ENCODE peak calls at places on chromosome 11, in seven cellular contexts. X is GM06990; Q is brain microvascular endothelial cell; C is right atrium auricular region; H is CD4-positive, alpha-beta T cell; B is neural crest cell; J is cardiac muscle cell. S is an unnamed sample.

GRCh38 chr11:61974766-61975631 is 7.6 kb upstream of the FTH1 start:
- DNase-seq in X (no peak), Q (no peak), C (no peak), H (no peak), B (no peak), J (no peak), S (no peak)

GRCh38 chr11:74676596-74676995 is 54.6 kb downstream of the CHRDL2 start:
- DNase-seq in X (no peak), Q (no peak), C (peak), H (no peak), B (no peak), J (no peak), S (peak)

GRCh38 chr11:106101797-106102196 is 24.3 kb downstream of the AASDHPPT start:
- DNase-seq in X (no peak), Q (peak), C (no peak), H (no peak), B (no peak), J (no peak), S (no peak)

GRCh38 chr11:44356351-44356750 is 46.4 kb upstream of the ALX4 start:
- DNase-seq in X (no peak), Q (no peak), C (no peak), H (no peak), B (no peak), J (no peak), S (no peak)

GRCh38 chr11:46240371-46240770 is 37.1 kb upstream of the CREB3L1 start:
- DNase-seq in X (no peak), Q (no peak), C (no peak), H (no peak), B (no peak), J (no peak), S (no peak)

GRCh38 chr11:2442554-2442953 is 1.8 kb downstream of the TRPM5 start:
- DNase-seq in X (no peak), Q (no peak), C (no peak), H (no peak), B (no peak), J (no peak), S (no peak)

GRCh38 chr11:62543680-62544444 is 2.7 kb downstream of the AHNAK start:
- DNase-seq in X (no peak), Q (no peak), C (no peak), H (no peak), B (no peak), J (no peak), S (no peak)

GRCh38 chr11:1341928-1342524 is 32.6 kb upstream of the TOLLIP start:
- DNase-seq in X (no peak), Q (peak), C (no peak), H (no peak), B (no peak), J (no peak), S (no peak)

GRCh38 chr11:44899959-44900358 is 50.7 kb downstream of the TP53I11 start:
- DNase-seq in X (peak), Q (peak), C (no peak), H (no peak), B (peak), J (peak), S (no peak)

GRCh38 chr11:15893080-15893492 is 463.3 kb downstream of the SOX6 start:
- DNase-seq in X (no peak), Q (peak), C (no peak), H (no peak), B (no peak), J (no peak), S (no peak)

GRCh38 chr11:115919341-115920086 is 415.3 kb upstream of the CADM1 start:
- DNase-seq in X (peak), Q (no peak), C (no peak), H (no peak), B (no peak), J (no peak), S (no peak)

GRCh38 chr11:118047749-118048148 is 29.1 kb upstream of the TMPRSS4 start:
- DNase-seq in X (no peak), Q (no peak), C (peak), H (no peak), B (no peak), J (no peak), S (no peak)

GRCh38 chr11:75431533-75432525 is 1.2 kb downstream of the KLHL35 start:
- DNase-seq in X (no peak), Q (no peak), C (no peak), H (no peak), B (no peak), J (no peak), S (no peak)

GRCh38 chr11:66112640-66113098 is 42.6 kb downstream of the PACS1 start:
- DNase-seq in X (no peak), Q (peak), C (peak), H (no peak), B (no peak), J (no peak), S (peak)

GRCh38 chr11:72808415-72808814 is 5.8 kb upstream of the ATG16L2 start:
- DNase-seq in X (no peak), Q (no peak), C (no peak), H (no peak), B (no peak), J (no peak), S (no peak)

GRCh38 chr11:15770798-15771414 is 585.4 kb downstream of the SOX6 start:
- DNase-seq in X (no peak), Q (peak), C (no peak), H (no peak), B (peak), J (peak), S (no peak)

GRCh38 chr11:10730151-10730550 is 20.9 kb upstream of the CTR9 start:
- DNase-seq in X (no peak), Q (no peak), C (no peak), H (no peak), B (no peak), J (no peak), S (no peak)

GRCh38 chr11:73716153-73717056 is 44.5 kb downstream of the RAB6A start:
- DNase-seq in X (no peak), Q (no peak), C (no peak), H (no peak), B (no peak), J (no peak), S (peak)

GRCh38 chr11:85772700-85773099 is 38.2 kb downstream of the SYTL2 start:
- DNase-seq in X (no peak), Q (no peak), C (no peak), H (no peak), B (no peak), J (peak), S (no peak)

GRCh38 chr11:12725047-12725862 is 51.0 kb downstream of the TEAD1 start:
- DNase-seq in X (no peak), Q (peak), C (no peak), H (no peak), B (no peak), J (no peak), S (no peak)

GRCh38 chr11:15905815-15906214 is 450.5 kb downstream of the SOX6 start:
- DNase-seq in X (no peak), Q (no peak), C (no peak), H (no peak), B (no peak), J (no peak), S (no peak)

GRCh38 chr11:70603064-70603755 is 204.9 kb downstream of the CTTN start:
- DNase-seq in X (no peak), Q (no peak), C (no peak), H (no peak), B (no peak), J (no peak), S (no peak)

GRCh38 chr11:70951139-70951804 is 301.1 kb downstream of the SHANK2 start:
- DNase-seq in X (no peak), Q (no peak), C (no peak), H (no peak), B (no peak), J (no peak), S (no peak)

GRCh38 chr11:18191376-18191775 is 18.7 kb downstream of the MRGPRX4 start:
- DNase-seq in X (no peak), Q (peak), C (no peak), H (no peak), B (no peak), J (no peak), S (no peak)

GRCh38 chr11:74257934-74258553 is 53.4 kb downstream of the P4HA3 start:
- DNase-seq in X (no peak), Q (peak), C (peak), H (no peak), B (no peak), J (peak), S (no peak)

GRCh38 chr11:112513936-112514716 is 253.5 kb upstream of the PLET1 start:
- DNase-seq in X (no peak), Q (no peak), C (no peak), H (no peak), B (peak), J (no peak), S (no peak)

GRCh38 chr11:116333193-116333592 is 439.6 kb downstream of the BUD13 start:
- DNase-seq in X (no peak), Q (no peak), C (peak), H (no peak), B (no peak), J (no peak), S (no peak)

GRCh38 chr11:65116370-65117205 is 913 bp downstream of the ZNHIT2 start:
- DNase-seq in X (peak), Q (no peak), C (no peak), H (peak), B (no peak), J (peak), S (no peak)

GRCh38 chr11:104624021-104624420 is 274.2 kb downstream of the CASP12 start:
- DNase-seq in X (no peak), Q (no peak), C (no peak), H (no peak), B (no peak), J (no peak), S (no peak)

GRCh38 chr11:117384045-117384444 is 56.4 kb downstream of the CEP164 start:
- DNase-seq in X (no peak), Q (peak), C (no peak), H (no peak), B (no peak), J (no peak), S (no peak)

GRCh38 chr11:110463153-110463552 is 33.4 kb downstream of the FDX1 start:
- DNase-seq in X (no peak), Q (peak), C (no peak), H (no peak), B (peak), J (peak), S (peak)

GRCh38 chr11:19644316-19644715 is 68.3 kb upstream of the NAV2 start:
- DNase-seq in X (no peak), Q (no peak), C (no peak), H (no peak), B (no peak), J (no peak), S (no peak)

DNA sequence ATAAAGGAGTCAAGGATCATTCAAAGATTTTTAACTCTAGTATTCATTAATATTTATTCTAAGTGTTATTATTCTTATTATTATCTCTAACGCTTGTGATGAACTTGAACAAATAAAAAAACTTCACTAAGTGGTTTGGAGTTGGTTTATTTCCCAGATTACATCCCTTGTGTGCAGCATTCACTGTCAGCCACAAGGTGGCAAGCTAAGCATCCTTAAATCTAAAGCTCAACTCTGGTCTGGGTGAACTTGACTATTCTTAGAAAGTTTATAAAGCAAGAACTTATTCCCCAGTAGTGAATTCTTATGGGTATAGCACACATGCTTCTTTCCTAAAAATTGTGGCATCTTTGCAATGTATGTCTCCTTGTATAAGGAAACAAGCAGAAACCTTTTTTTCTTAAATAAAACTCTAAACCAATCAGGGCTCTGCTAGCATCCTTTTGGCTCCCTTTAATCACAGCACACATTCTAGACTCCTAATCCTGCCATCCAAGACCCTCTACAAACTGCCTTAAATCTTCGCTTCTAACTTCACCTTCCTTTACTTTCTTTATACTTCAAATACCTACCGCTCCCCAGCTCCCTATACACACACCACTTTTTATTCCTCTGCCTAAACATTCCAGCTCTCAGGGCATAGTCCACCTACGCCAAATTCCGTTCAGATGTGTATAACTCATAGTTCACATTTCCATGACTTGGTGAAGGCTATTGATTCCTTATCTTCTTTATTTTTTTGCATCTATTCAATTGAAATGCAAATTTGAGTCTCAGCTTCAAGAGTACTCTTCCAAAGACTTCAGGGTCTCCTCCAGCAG is 1068.8 kb downstream of the DLG2 start:
- DNase-seq in X (no peak), Q (peak), C (no peak), H (no peak), B (peak), J (peak), S (peak)
- TF ChIP-seq CTCF in X (peak), Q (peak), C (peak), H (peak), B (peak), J (peak), S (peak)

GRCh38 chr11:132037467-132037862 is 667.0 kb downstream of the NTM start:
- DNase-seq in X (no peak), Q (no peak), C (no peak), H (no peak), B (no peak), J (no peak), S (no peak)
- TF ChIP-seq CTCF in X (no peak), Q (no peak), C (no peak), H (no peak), B (no peak), J (no peak), S (no peak)

DNA sequence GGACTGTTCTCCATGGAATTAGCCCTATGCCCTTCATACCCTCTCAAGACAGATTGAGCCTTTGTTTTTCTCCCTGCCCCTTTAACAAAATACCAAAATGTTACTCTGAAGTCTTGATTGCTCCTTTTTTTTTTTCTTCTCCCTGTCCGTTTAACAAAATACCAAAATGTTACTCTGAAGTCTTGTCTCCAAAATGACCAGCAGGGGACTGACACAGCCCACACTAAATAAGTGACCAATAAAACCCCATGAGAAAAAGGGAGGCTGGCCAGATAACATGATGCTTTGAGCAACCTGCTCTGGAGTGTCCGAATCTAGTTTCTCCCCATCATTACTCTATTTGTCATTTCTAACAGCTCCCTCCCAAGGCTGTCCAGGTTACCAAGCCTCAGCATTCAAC is 42.6 kb upstream of the SLC1A2 start:
- DNase-seq in X (no peak), Q (no peak), C (no peak), H (no peak), B (no peak), J (no peak), S (no peak)
- TF ChIP-seq CTCF in X (no peak), Q (no peak), C (no peak), H (no peak), B (no peak), J (no peak), S (no peak)

GRCh38 chr11:77074626-77075221 is 8.0 kb downstream of the CAPN5 start:
- DNase-seq in X (no peak), Q (no peak), C (peak), H (no peak), B (no peak), J (no peak), S (peak)

GRCh38 chr11:77071671-77072605 is 5.2 kb downstream of the CAPN5 start:
- DNase-seq in X (no peak), Q (peak), C (no peak), H (no peak), B (no peak), J (no peak), S (no peak)

GRCh38 chr11:77072851-77073327 is 6.1 kb downstream of the CAPN5 start:
- DNase-seq in X (no peak), Q (no peak), C (no peak), H (no peak), B (no peak), J (no peak), S (no peak)

GRCh38 chr11:77074205-77074604 is 7.4 kb downstream of the CAPN5 start:
- DNase-seq in X (no peak), Q (no peak), C (peak), H (no peak), B (no peak), J (no peak), S (peak)

DNA sequence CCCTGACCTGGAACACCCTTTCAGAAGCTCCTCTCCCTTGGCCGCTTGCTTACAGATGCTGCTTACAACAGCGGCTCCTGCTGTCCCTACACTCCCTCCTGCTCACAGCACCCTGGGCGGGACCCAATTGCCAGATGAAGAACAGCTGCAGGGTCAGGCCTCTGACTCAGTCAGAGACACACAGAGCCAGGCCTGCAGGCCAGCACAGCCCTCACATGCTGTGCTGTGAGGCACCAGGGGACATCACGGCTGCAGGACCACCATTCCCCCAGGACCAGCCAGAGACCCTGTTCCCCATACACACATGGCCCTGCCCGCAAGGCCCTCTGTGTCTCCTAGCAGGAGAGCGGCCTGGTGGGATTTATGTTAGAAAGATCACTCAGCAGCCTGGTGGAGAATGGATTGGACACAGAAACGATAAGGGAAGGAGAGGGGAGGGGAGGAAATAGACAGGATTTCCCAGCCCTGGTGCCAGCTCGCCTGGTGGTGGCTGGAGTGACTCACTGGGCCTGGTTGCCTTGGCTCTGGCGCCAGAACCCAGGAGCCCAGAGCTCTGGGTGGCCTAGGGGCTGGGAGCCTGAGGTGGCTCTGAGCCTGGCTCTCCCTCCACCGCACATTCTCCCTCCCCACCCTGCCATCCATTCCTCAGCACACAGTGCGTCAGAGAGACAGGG is 6.7 kb downstream of the CAPN5 start:
- DNase-seq in X (no peak), Q (peak), C (peak), H (no peak), B (no peak), J (peak), S (no peak)
- TF ChIP-seq CTCF in X (no peak), Q (peak), C (peak), H (no peak), B (no peak), J (peak), S (no peak)

GRCh38 chr11:9459573-9460321 is 1.1 kb upstream of the ZNF143 start:
- DNase-seq in X (peak), Q (peak), C (no peak), H (peak), B (peak), J (peak), S (peak)
- TF ChIP-seq CTCF in X (no peak), Q (no peak), C (no peak), H (no peak), B (no peak), J (no peak), S (no peak)

DNA sequence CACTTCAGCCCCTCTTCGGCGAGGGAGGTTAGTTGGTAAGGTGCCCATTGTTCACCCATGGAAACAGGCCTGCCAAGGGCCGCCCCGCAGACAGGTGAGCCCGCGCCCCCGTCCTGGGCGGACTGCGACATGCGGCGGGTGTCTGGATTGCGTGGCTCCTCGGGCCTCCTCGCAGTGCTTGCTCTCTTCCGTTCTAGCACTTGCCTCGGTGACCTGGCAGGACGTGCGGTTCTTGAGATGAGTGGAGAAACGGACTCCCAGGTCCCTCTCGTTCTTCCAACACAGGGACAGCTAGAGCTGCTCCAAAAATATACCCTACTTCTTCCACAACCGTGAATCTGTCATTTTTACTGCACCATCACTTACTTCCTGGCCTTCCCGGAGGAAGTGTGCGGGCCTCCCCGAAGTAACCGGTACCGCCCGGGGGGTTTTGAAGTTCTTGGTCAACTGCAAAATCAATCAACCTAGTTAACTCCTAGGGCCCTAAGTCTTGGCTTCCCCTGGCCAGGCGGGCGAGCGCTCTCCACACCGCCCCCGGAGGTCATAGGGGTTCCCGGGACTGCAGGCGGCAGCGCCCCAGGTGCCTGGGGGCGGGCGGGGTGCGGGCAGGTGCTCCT is 745 bp upstream of the ZBTB44 start:
- DNase-seq in X (peak), Q (no peak), C (no peak), H (peak), B (no peak), J (no peak), S (peak)
- TF ChIP-seq CTCF in X (peak), Q (no peak), C (no peak), H (peak), B (no peak), J (no peak), S (peak)

DNA sequence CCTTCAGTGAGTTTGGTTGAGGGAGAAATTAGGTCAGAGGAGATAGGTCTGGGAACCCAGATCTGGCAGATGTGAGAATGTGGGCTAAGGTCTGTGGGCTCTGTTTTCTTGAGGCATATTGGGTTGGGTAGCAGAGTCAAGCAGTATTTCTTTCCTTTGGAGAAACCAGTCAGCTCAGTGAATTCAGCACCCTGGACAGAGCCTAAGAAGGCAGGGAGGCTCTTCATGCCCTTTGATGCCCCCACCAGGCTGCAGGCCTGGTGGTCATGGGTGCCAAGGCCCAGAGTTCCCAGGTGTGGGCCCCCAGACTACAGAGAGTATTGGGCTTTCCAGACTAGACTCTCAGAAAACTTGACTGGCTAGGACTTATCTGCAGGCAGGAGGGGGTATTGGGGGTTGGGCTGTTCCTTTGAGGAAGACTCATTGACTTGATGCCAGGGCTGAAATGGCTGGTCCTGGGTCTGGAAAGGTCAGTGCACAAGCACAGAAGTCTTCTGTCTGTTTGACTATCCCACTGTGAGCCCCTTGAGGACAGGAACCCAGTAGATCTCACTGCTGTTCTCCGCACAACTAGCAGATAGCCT is 45.3 kb upstream of the NECTIN1 start:
- DNase-seq in X (no peak), Q (no peak), C (no peak), H (no peak), B (peak), J (peak), S (no peak)
- TF ChIP-seq CTCF in X (no peak), Q (no peak), C (no peak), H (no peak), B (no peak), J (no peak), S (no peak)

S was measured in B cell.